ENCODE peak calls at places on chromosomes 7 and 10, in four cellular contexts. N is PC-3, I is right cardiac atrium, O is aorta. Q is an unnamed sample.

GRCh38 chr7:134613623-134614347 is 32.9 kb upstream of the BPGM start:
- DNase-seq in N (peak; percentile 95), I (no peak), O (peak; percentile 54), Q (peak; percentile 96)

GRCh38 chr7:73519867-73520672 is 2.0 kb downstream of the BAZ1B start:
- DNase-seq in N (no peak), I (no peak), O (no peak), Q (no peak)

GRCh38 chr7:129024125-129024524 is 30.8 kb downstream of the TNPO3 start:
- DNase-seq in N (no peak), I (no peak), O (no peak), Q (no peak)

GRCh38 chr7:151798851-151799428 is 78.0 kb downstream of the PRKAG2 start:
- DNase-seq in N (no peak), I (no peak), O (no peak), Q (no peak)

GRCh38 chr7:116495737-116496136 is 3.8 kb upstream of the CAV2 start:
- DNase-seq in N (peak; percentile 60), I (no peak), O (no peak), Q (no peak)

GRCh38 chr7:95472521-95473160 is 13.1 kb upstream of the ASB4 start:
- DNase-seq in N (no peak), I (no peak), O (no peak), Q (no peak)

GRCh38 chr7:3821473-3821872 is 520.4 kb downstream of the SDK1 start:
- DNase-seq in N (no peak), I (no peak), O (no peak), Q (no peak)

GRCh38 chr7:34311591-34311990 is 346.4 kb upstream of the NPSR1 start:
- DNase-seq in N (no peak), I (no peak), O (no peak), Q (no peak)

GRCh38 chr10:103395754-103396066 is 565 bp downstream of the ATP5MK start:
- DNase-seq in N (peak; percentile 13), I (no peak), O (no peak), Q (no peak)

GRCh38 chr10:44278669-44279337 is 106.1 kb downstream of the CXCL12 start:
- DNase-seq in N (no peak), I (no peak), O (no peak), Q (no peak)

GRCh38 chr7:31098606-31099360 is 46.7 kb downstream of the ADCYAP1R1 start:
- DNase-seq in N (no peak), I (no peak), O (no peak), Q (no peak)

GRCh38 chr10:118958984-118959916 is 70.3 kb upstream of the NANOS1 start:
- DNase-seq in N (peak; percentile 79), I (peak; percentile 82), O (peak; percentile 69), Q (peak; percentile 31)

GRCh38 chr7:44797329-44798258 is 1.1 kb downstream of the PPIA start:
- DNase-seq in N (peak; percentile 83), I (peak; percentile 95), O (peak; percentile 94), Q (peak; percentile 79)

GRCh38 chr10:8004469-8005000 is 50.0 kb upstream of the GATA3 start:
- DNase-seq in N (no peak), I (no peak), O (no peak), Q (no peak)

GRCh38 chr7:114264029-114264428 is 150.6 kb upstream of the FOXP2 start:
- DNase-seq in N (no peak), I (no peak), O (no peak), Q (no peak)

GRCh38 chr7:6171532-6172330 is 100.7 kb downstream of the CYTH3 start:
- DNase-seq in N (no peak), I (peak; percentile 60), O (no peak), Q (no peak)
- H3K27ac ChIP-seq in N (no peak overlapping the region), I (no peak overlapping the region), O (peak overlapping the region; percentile 7), Q (no peak overlapping the region)

DNA sequence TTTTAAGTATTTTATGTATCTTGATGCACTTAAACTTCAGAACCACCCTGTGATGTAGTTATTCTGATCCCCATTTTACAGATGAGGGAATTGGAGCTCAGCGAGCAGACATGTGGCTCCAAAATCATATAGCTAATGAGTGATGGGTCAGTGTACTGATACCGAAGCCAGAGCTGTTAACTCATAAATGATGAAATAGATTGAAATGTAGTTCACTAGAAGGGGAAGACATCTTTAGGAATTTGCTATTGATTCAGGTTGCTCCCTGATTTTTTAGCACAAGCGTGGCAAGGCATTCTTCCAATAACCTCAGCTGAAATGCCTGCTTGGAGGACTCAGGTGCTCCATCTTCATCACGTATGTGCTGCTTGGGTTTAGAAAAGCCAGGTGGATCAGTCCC is 228.8 kb downstream of the PTEN start:
- DNase-seq in N (no peak), I (no peak), O (no peak), Q (no peak)
- H3K27ac ChIP-seq in N (no peak overlapping the region), I (no peak overlapping the region), O (no peak overlapping the region), Q (peak overlapping the region; percentile 73)

DNA sequence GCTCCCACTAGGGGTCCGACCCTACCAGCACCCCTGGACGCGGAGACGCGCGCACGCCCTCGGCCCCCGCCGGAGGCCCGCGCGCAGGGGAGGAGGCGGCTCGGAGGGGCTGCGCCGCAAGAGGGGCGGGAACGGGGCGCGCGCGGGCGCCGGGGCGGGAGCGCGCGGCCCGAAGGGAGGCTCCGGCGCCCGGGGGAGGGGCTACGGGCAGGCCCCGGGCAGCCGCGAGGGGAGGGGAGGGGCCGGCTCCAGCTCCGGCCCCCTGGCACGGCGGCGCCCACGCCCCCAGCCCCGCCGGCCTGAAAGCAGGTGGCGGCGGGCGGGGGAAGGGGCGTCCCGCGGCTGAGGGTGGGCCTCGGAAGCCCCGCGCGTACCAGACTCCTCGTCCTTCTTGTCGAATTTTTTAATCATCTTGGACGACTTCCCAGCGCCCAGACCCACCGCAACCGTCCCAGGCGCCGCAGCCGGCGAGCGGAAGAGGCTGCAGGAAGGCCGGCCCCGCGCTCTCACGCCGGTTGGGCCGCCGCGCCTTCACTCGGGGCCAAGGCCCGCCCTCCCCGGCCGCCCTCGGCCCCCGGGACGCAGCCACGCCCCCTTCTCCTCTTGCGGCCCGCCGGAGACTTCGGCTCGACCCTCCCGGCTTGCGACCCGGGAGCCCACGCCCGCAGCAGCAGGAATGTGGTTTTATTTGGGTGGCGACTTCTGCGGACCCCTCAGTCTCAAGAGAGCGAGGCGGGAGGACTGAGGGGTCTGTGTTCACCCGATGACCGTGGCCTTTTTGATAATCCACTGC is at the start of gene COPG2:
- DNase-seq in N (peak; percentile 82), I (peak; percentile 95), O (peak; percentile 88), Q (peak; percentile 5)
- H3K27ac ChIP-seq in N (no peak within 1 kb of the TSS), I (peak within 1 kb of the TSS; percentile 70), O (peak within 1 kb of the TSS; percentile 15), Q (peak within 1 kb of the TSS; percentile 31)

DNA sequence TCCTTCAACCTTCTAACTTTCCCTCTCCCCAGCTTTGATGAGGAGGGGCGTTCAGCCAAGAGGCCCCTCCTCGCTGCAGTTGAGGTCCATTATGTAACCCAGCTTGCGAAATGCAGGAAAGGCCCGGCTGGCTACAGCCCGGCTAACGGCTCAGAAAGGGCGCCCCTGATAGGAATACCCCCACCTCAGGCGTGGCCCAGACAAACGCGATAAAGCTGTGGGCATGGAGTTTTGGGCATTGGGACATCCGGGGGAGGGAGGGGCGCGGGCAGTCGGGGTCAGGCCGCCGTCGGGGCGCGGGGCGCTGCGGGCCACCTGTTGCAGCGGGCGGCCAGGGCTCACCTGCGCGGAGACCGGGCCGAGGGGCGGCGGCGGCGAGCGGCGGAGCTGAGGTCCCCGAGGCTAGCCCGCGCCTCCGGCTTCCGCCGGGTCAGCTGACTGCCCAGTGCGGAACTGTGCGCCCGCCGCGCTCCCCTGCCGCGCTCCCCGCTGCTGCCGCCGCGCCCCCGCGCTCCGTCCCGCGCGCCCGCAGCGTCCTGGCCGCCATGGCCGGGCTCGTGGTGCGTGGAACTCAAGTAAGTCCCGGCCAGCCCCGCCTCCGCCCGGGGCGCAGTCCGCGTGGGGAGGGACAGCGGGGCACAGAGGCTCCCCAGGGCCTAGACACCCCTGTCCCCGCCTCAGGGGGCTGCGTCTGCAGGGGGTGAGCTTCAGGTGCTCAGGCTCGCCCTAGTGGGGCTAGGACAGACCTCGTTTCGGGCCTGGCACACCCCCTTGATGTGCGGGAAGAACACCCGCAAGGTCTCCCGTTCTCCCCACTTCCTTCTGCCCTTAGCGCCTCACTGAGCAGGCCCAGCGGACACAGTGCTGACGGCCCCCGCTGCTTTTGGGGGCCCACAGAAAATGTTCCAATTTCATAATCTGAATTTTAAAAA is at the start of gene LRMDA:
- DNase-seq in N (peak; percentile 41), I (peak; percentile 85), O (peak; percentile 74), Q (no peak)
- H3K27ac ChIP-seq in N (no peak within 1 kb of the TSS), I (peak within 1 kb of the TSS; percentile 61), O (no peak within 1 kb of the TSS), Q (peak within 1 kb of the TSS; percentile 83)

GRCh38 chr10:1488970-1489548 is 248.3 kb downstream of the ADARB2 start:
- DNase-seq in N (no peak), I (no peak), O (no peak), Q (no peak)
- H3K27ac ChIP-seq in N (no peak overlapping the region), I (no peak overlapping the region), O (no peak overlapping the region), Q (no peak overlapping the region)

GRCh38 chr10:68725016-68725415 is 4.0 kb downstream of the CCAR1 start:
- DNase-seq in N (no peak), I (no peak), O (no peak), Q (no peak)

GRCh38 chr10:68732651-68733050 is 11.6 kb downstream of the CCAR1 start:
- DNase-seq in N (no peak), I (no peak), O (no peak), Q (no peak)

GRCh38 chr10:68721673-68721963 is 579 bp downstream of the CCAR1 start:
- DNase-seq in N (no peak), I (no peak), O (no peak), Q (no peak)

DNA sequence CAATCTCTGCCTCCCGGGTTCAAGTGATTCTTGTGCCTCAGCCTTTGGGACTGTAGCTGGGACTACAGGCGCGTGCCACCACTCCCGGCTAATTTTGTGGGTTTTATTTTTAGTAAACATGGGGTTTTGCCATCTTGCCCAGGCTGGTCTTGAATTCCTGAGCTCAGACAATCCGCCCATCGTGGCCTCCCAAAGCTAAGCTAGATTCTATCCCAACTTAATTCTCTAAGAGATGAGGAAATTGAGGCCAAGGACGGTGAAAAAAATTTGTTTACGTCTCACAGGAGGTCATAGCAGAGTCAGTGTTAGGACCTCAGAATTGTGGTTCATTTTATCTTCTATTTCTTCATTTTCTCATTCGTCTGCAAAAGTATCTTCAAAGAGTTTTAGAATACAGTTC is 6.1 kb downstream of the CCAR1 start:
- DNase-seq in N (no peak), I (no peak), O (no peak), Q (no peak)
- H3K27ac ChIP-seq in N (no peak overlapping the region), I (no peak overlapping the region), O (no peak overlapping the region), Q (no peak overlapping the region)

DNA sequence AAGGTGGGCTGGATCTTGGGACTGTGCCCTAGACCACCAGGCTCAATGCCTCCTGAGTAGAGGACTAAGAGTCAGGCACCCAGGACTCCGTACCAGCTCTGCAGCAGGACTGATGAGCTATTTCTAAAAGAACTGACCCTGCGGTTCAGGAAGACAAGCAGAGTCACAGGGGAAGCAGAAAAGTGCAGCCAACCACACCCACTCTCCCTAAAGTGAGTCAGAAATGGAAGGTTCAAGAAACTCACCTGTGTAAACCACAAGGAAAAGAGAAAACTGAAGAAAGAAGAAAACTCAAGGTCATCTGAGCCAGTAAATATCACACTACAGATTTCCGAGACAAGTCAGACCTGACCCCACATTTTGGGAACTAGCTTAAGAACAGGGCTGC is 2.5 kb downstream of the PARP12 start:
- DNase-seq in N (peak; percentile 80), I (peak; percentile 38), O (no peak), Q (no peak)
- H3K27ac ChIP-seq in N (peak overlapping the region; percentile 95), I (peak overlapping the region; percentile 78), O (no peak overlapping the region), Q (peak overlapping the region; percentile 59)

GRCh38 chr7:69813637-69814240 is 215.5 kb downstream of the AUTS2 start:
- DNase-seq in N (no peak), I (no peak), O (no peak), Q (no peak)
- H3K27ac ChIP-seq in N (no peak overlapping the region), I (no peak overlapping the region), O (no peak overlapping the region), Q (no peak overlapping the region)

GRCh38 chr10:46020344-46020656 is 10.1 kb downstream of the NCOA4 start:
- DNase-seq in N (no peak), I (no peak), O (no peak), Q (no peak)
- H3K27ac ChIP-seq in N (no peak overlapping the region), I (peak overlapping the region; percentile 95), O (no peak overlapping the region), Q (no peak overlapping the region)

Q was measured in epithelial cell of prostate.